ENCODE peak calls at places on chromosomes 3 and 15, in eight cellular contexts. One of them, this sample, is unnamed.

GRCh38 chr3:159882784-159883779 is 105.6 kb upstream of the IL12A start:
- DNase-seq in GM13976: no peak
- DNase-seq in effector CD4-positive, alpha-beta T cell: no peak
- DNase-seq in GM03348: no peak
- DNase-seq in mucosa of gallbladder: no peak
- DNase-seq in A172: peak
- DNase-seq in AG10803: no peak
- DNase-seq in activated naive CD8-positive, alpha-beta T cell treated with anti-CD3 and anti-CD28 coated beads, Interleukin-2, amount 50 U/mL, for 16 hours: no peak
- DNase-seq in this sample: no peak

GRCh38 chr15:69337133-69337532 is 38.4 kb downstream of the PAQR5 start:
- DNase-seq in AG10803: peak
- DNase-seq in GM03348: no peak
- DNase-seq in GM13976: no peak
- DNase-seq in activated naive CD8-positive, alpha-beta T cell treated with anti-CD3 and anti-CD28 coated beads, Interleukin-2, amount 50 U/mL, for 16 hours: no peak
- DNase-seq in mucosa of gallbladder: no peak
- DNase-seq in effector CD4-positive, alpha-beta T cell: no peak
- DNase-seq in A172: peak
- DNase-seq in this sample: no peak

GRCh38 chr3:123816673-123817207 is 67.4 kb downstream of the MYLK start:
- DNase-seq in A172: peak
- DNase-seq in AG10803: peak
- DNase-seq in GM13976: no peak
- DNase-seq in GM03348: peak
- DNase-seq in effector CD4-positive, alpha-beta T cell: no peak
- DNase-seq in mucosa of gallbladder: no peak
- DNase-seq in activated naive CD8-positive, alpha-beta T cell treated with anti-CD3 and anti-CD28 coated beads, Interleukin-2, amount 50 U/mL, for 16 hours: no peak
- DNase-seq in this sample: no peak

GRCh38 chr3:153958635-153959320 is 162.4 kb upstream of the ARHGEF26 start:
- DNase-seq in activated naive CD8-positive, alpha-beta T cell treated with anti-CD3 and anti-CD28 coated beads, Interleukin-2, amount 50 U/mL, for 16 hours: no peak
- DNase-seq in A172: no peak
- DNase-seq in effector CD4-positive, alpha-beta T cell: no peak
- DNase-seq in GM03348: no peak
- DNase-seq in AG10803: peak
- DNase-seq in mucosa of gallbladder: no peak
- DNase-seq in GM13976: no peak
- DNase-seq in this sample: no peak

GRCh38 chr3:100163787-100164186 is 49.5 kb upstream of the FILIP1L start:
- DNase-seq in A172: no peak
- DNase-seq in mucosa of gallbladder: no peak
- DNase-seq in GM03348: no peak
- DNase-seq in effector CD4-positive, alpha-beta T cell: no peak
- DNase-seq in activated naive CD8-positive, alpha-beta T cell treated with anti-CD3 and anti-CD28 coated beads, Interleukin-2, amount 50 U/mL, for 16 hours: no peak
- DNase-seq in GM13976: no peak
- DNase-seq in AG10803: no peak
- DNase-seq in this sample: no peak

GRCh38 chr15:63013052-63013808 is 29.3 kb upstream of the TPM1 start:
- DNase-seq in GM03348: peak
- DNase-seq in GM13976: no peak
- DNase-seq in effector CD4-positive, alpha-beta T cell: no peak
- DNase-seq in AG10803: peak
- DNase-seq in A172: peak
- DNase-seq in activated naive CD8-positive, alpha-beta T cell treated with anti-CD3 and anti-CD28 coated beads, Interleukin-2, amount 50 U/mL, for 16 hours: no peak
- DNase-seq in mucosa of gallbladder: no peak
- DNase-seq in this sample: no peak

GRCh38 chr3:111151438-111151837 is 79.8 kb downstream of the NECTIN3 start:
- DNase-seq in mucosa of gallbladder: peak
- DNase-seq in activated naive CD8-positive, alpha-beta T cell treated with anti-CD3 and anti-CD28 coated beads, Interleukin-2, amount 50 U/mL, for 16 hours: no peak
- DNase-seq in AG10803: peak
- DNase-seq in GM03348: peak
- DNase-seq in effector CD4-positive, alpha-beta T cell: no peak
- DNase-seq in A172: peak
- DNase-seq in GM13976: no peak
- DNase-seq in this sample: no peak

GRCh38 chr3:94627689-94628088 is 564.8 kb downstream of the NSUN3 start:
- DNase-seq in A172: no peak
- DNase-seq in GM13976: no peak
- DNase-seq in AG10803: no peak
- DNase-seq in effector CD4-positive, alpha-beta T cell: no peak
- DNase-seq in mucosa of gallbladder: no peak
- DNase-seq in GM03348: no peak
- DNase-seq in activated naive CD8-positive, alpha-beta T cell treated with anti-CD3 and anti-CD28 coated beads, Interleukin-2, amount 50 U/mL, for 16 hours: no peak
- DNase-seq in this sample: no peak

GRCh38 chr3:109413049-109413448 is 75.7 kb upstream of the DPPA4 start:
- DNase-seq in AG10803: no peak
- DNase-seq in A172: peak
- DNase-seq in mucosa of gallbladder: no peak
- DNase-seq in effector CD4-positive, alpha-beta T cell: no peak
- DNase-seq in activated naive CD8-positive, alpha-beta T cell treated with anti-CD3 and anti-CD28 coated beads, Interleukin-2, amount 50 U/mL, for 16 hours: no peak
- DNase-seq in GM03348: no peak
- DNase-seq in GM13976: no peak
- DNase-seq in this sample: no peak

GRCh38 chr3:45224824-45225464 is 1.1 kb downstream of the TMEM158 start:
- DNase-seq in effector CD4-positive, alpha-beta T cell: no peak
- DNase-seq in GM13976: peak
- DNase-seq in mucosa of gallbladder: peak
- DNase-seq in AG10803: peak
- DNase-seq in GM03348: peak
- DNase-seq in activated naive CD8-positive, alpha-beta T cell treated with anti-CD3 and anti-CD28 coated beads, Interleukin-2, amount 50 U/mL, for 16 hours: no peak
- DNase-seq in A172: peak
- DNase-seq in this sample: no peak

GRCh38 chr3:71185733-71186455 is 397.6 kb downstream of the FOXP1 start:
- DNase-seq in AG10803: no peak
- DNase-seq in GM13976: no peak
- DNase-seq in mucosa of gallbladder: no peak
- DNase-seq in A172: peak
- DNase-seq in activated naive CD8-positive, alpha-beta T cell treated with anti-CD3 and anti-CD28 coated beads, Interleukin-2, amount 50 U/mL, for 16 hours: no peak
- DNase-seq in GM03348: peak
- DNase-seq in effector CD4-positive, alpha-beta T cell: peak
- DNase-seq in this sample: no peak

GRCh38 chr3:161893972-161894371 is 397.4 kb downstream of the OTOL1 start:
- DNase-seq in GM13976: no peak
- DNase-seq in GM03348: peak
- DNase-seq in mucosa of gallbladder: no peak
- DNase-seq in activated naive CD8-positive, alpha-beta T cell treated with anti-CD3 and anti-CD28 coated beads, Interleukin-2, amount 50 U/mL, for 16 hours: no peak
- DNase-seq in A172: peak
- DNase-seq in AG10803: peak
- DNase-seq in effector CD4-positive, alpha-beta T cell: no peak
- DNase-seq in this sample: no peak

GRCh38 chr15:74799843-74800558 is 12.6 kb upstream of the LMAN1L start:
- DNase-seq in mucosa of gallbladder: peak
- DNase-seq in effector CD4-positive, alpha-beta T cell: peak
- DNase-seq in AG10803: peak
- DNase-seq in GM13976: peak
- DNase-seq in GM03348: peak
- DNase-seq in A172: peak
- DNase-seq in activated naive CD8-positive, alpha-beta T cell treated with anti-CD3 and anti-CD28 coated beads, Interleukin-2, amount 50 U/mL, for 16 hours: peak
- DNase-seq in this sample: peak

GRCh38 chr15:25563571-25563970 is 124.7 kb upstream of the UBE3A start:
- DNase-seq in mucosa of gallbladder: no peak
- DNase-seq in effector CD4-positive, alpha-beta T cell: no peak
- DNase-seq in AG10803: no peak
- DNase-seq in A172: no peak
- DNase-seq in GM03348: no peak
- DNase-seq in activated naive CD8-positive, alpha-beta T cell treated with anti-CD3 and anti-CD28 coated beads, Interleukin-2, amount 50 U/mL, for 16 hours: no peak
- DNase-seq in GM13976: no peak
- DNase-seq in this sample: no peak

GRCh38 chr3:106206165-106206564 is 337.4 kb upstream of the CBLB start:
- DNase-seq in GM13976: peak
- DNase-seq in activated naive CD8-positive, alpha-beta T cell treated with anti-CD3 and anti-CD28 coated beads, Interleukin-2, amount 50 U/mL, for 16 hours: no peak
- DNase-seq in effector CD4-positive, alpha-beta T cell: no peak
- DNase-seq in GM03348: peak
- DNase-seq in A172: no peak
- DNase-seq in mucosa of gallbladder: no peak
- DNase-seq in AG10803: peak
- DNase-seq in this sample: no peak

GRCh38 chr3:47019201-47019600 is 39.7 kb downstream of the NBEAL2 start:
- DNase-seq in mucosa of gallbladder: no peak
- DNase-seq in effector CD4-positive, alpha-beta T cell: no peak
- DNase-seq in AG10803: no peak
- DNase-seq in activated naive CD8-positive, alpha-beta T cell treated with anti-CD3 and anti-CD28 coated beads, Interleukin-2, amount 50 U/mL, for 16 hours: no peak
- DNase-seq in GM13976: peak
- DNase-seq in GM03348: no peak
- DNase-seq in A172: no peak
- DNase-seq in this sample: no peak

GRCh38 chr3:111923095-111923771 is 55.6 kb upstream of the ABHD10 start:
- DNase-seq in GM13976: no peak
- DNase-seq in activated naive CD8-positive, alpha-beta T cell treated with anti-CD3 and anti-CD28 coated beads, Interleukin-2, amount 50 U/mL, for 16 hours: no peak
- DNase-seq in A172: peak
- DNase-seq in mucosa of gallbladder: no peak
- DNase-seq in effector CD4-positive, alpha-beta T cell: no peak
- DNase-seq in AG10803: no peak
- DNase-seq in GM03348: no peak
- DNase-seq in this sample: no peak

GRCh38 chr3:72429589-72430362 is 418.5 kb downstream of the SHQ1 start:
- DNase-seq in A172: no peak
- DNase-seq in activated naive CD8-positive, alpha-beta T cell treated with anti-CD3 and anti-CD28 coated beads, Interleukin-2, amount 50 U/mL, for 16 hours: no peak
- DNase-seq in effector CD4-positive, alpha-beta T cell: no peak
- DNase-seq in GM13976: no peak
- DNase-seq in GM03348: no peak
- DNase-seq in mucosa of gallbladder: no peak
- DNase-seq in AG10803: no peak
- DNase-seq in this sample: no peak

GRCh38 chr3:173911446-173911845 is 513.9 kb downstream of the NLGN1 start:
- DNase-seq in GM03348: no peak
- DNase-seq in A172: no peak
- DNase-seq in AG10803: no peak
- DNase-seq in activated naive CD8-positive, alpha-beta T cell treated with anti-CD3 and anti-CD28 coated beads, Interleukin-2, amount 50 U/mL, for 16 hours: no peak
- DNase-seq in GM13976: no peak
- DNase-seq in mucosa of gallbladder: no peak
- DNase-seq in effector CD4-positive, alpha-beta T cell: no peak
- DNase-seq in this sample: no peak

GRCh38 chr3:195197764-195198423 is 73.1 kb downstream of the XXYLT1 start:
- DNase-seq in AG10803: peak
- DNase-seq in activated naive CD8-positive, alpha-beta T cell treated with anti-CD3 and anti-CD28 coated beads, Interleukin-2, amount 50 U/mL, for 16 hours: no peak
- DNase-seq in A172: peak
- DNase-seq in GM13976: no peak
- DNase-seq in mucosa of gallbladder: no peak
- DNase-seq in GM03348: peak
- DNase-seq in effector CD4-positive, alpha-beta T cell: no peak
- DNase-seq in this sample: no peak

GRCh38 chr15:101009176-101009575 is 90.0 kb downstream of the LRRK1 start:
- DNase-seq in AG10803: no peak
- DNase-seq in A172: no peak
- DNase-seq in GM13976: no peak
- DNase-seq in activated naive CD8-positive, alpha-beta T cell treated with anti-CD3 and anti-CD28 coated beads, Interleukin-2, amount 50 U/mL, for 16 hours: no peak
- DNase-seq in mucosa of gallbladder: no peak
- DNase-seq in GM03348: no peak
- DNase-seq in effector CD4-positive, alpha-beta T cell: no peak
- DNase-seq in this sample: no peak

GRCh38 chr3:88203537-88204143 is 53.9 kb downstream of the C3orf38 start:
- DNase-seq in activated naive CD8-positive, alpha-beta T cell treated with anti-CD3 and anti-CD28 coated beads, Interleukin-2, amount 50 U/mL, for 16 hours: peak
- DNase-seq in GM03348: peak
- DNase-seq in AG10803: peak
- DNase-seq in A172: peak
- DNase-seq in GM13976: peak
- DNase-seq in mucosa of gallbladder: peak
- DNase-seq in effector CD4-positive, alpha-beta T cell: peak
- DNase-seq in this sample: no peak

This sample was measured in central memory CD8-positive, alpha-beta T cell.